ENCODE peak calls at places on chromosomes 1 and 21, in six cellular contexts. One of them, this sample, is unnamed.

GRCh38 chr1:194159941-194160340 is 973.5 kb upstream of the B3GALT2 start:
- DNase-seq in astrocyte: no peak
- DNase-seq in thoracic aorta: no peak
- DNase-seq in fibroblast of villous mesenchyme: no peak
- DNase-seq in transverse colon: no peak
- DNase-seq in fibroblast of mammary gland: no peak
- DNase-seq in this sample: no peak

GRCh38 chr21:45981641-45982255 is at the start of gene COL6A1:
- DNase-seq in astrocyte: peak
- DNase-seq in thoracic aorta: no peak
- DNase-seq in fibroblast of villous mesenchyme: peak
- DNase-seq in transverse colon: peak
- DNase-seq in fibroblast of mammary gland: peak
- DNase-seq in this sample: no peak

GRCh38 chr21:15080504-15080903 is 15.7 kb upstream of the NRIP1 start:
- DNase-seq in astrocyte: no peak
- DNase-seq in thoracic aorta: no peak
- DNase-seq in fibroblast of villous mesenchyme: peak
- DNase-seq in transverse colon: no peak
- DNase-seq in fibroblast of mammary gland: no peak
- DNase-seq in this sample: no peak

GRCh38 chr1:158930504-158930903 is 848 bp upstream of the PYHIN1 start:
- DNase-seq in astrocyte: no peak
- DNase-seq in thoracic aorta: no peak
- DNase-seq in fibroblast of villous mesenchyme: no peak
- DNase-seq in transverse colon: peak
- DNase-seq in fibroblast of mammary gland: no peak
- DNase-seq in this sample: no peak

GRCh38 chr1:171081994-171082295 is 8.8 kb upstream of the FMO3 start:
- DNase-seq in astrocyte: no peak
- DNase-seq in thoracic aorta: no peak
- DNase-seq in fibroblast of villous mesenchyme: no peak
- DNase-seq in transverse colon: no peak
- DNase-seq in fibroblast of mammary gland: no peak
- DNase-seq in this sample: no peak

GRCh38 chr1:203219171-203219570 is 10.3 kb downstream of the CHIT1 start:
- DNase-seq in astrocyte: no peak
- DNase-seq in thoracic aorta: no peak
- DNase-seq in fibroblast of villous mesenchyme: no peak
- DNase-seq in transverse colon: no peak
- DNase-seq in fibroblast of mammary gland: no peak
- DNase-seq in this sample: no peak

GRCh38 chr1:74811421-74812179 is 78.6 kb downstream of the TYW3 start:
- DNase-seq in astrocyte: no peak
- DNase-seq in thoracic aorta: no peak
- DNase-seq in fibroblast of villous mesenchyme: peak
- DNase-seq in transverse colon: peak
- DNase-seq in fibroblast of mammary gland: no peak
- DNase-seq in this sample: no peak

GRCh38 chr21:38455403-38455802 is 42.9 kb downstream of the ERG start:
- DNase-seq in astrocyte: peak
- DNase-seq in thoracic aorta: no peak
- DNase-seq in fibroblast of villous mesenchyme: no peak
- DNase-seq in transverse colon: no peak
- DNase-seq in fibroblast of mammary gland: no peak
- DNase-seq in this sample: no peak

GRCh38 chr1:208030320-208031091 is 119.6 kb upstream of the CD34 start:
- DNase-seq in astrocyte: peak
- DNase-seq in thoracic aorta: no peak
- DNase-seq in fibroblast of villous mesenchyme: peak
- DNase-seq in transverse colon: peak
- DNase-seq in fibroblast of mammary gland: peak
- DNase-seq in this sample: no peak

GRCh38 chr1:3745590-3746381 is 6.5 kb upstream of the CCDC27 start:
- DNase-seq in astrocyte: no peak
- DNase-seq in thoracic aorta: no peak
- DNase-seq in fibroblast of villous mesenchyme: no peak
- DNase-seq in transverse colon: no peak
- DNase-seq in fibroblast of mammary gland: no peak
- DNase-seq in this sample: no peak

GRCh38 chr1:12275370-12275769 is 45.5 kb downstream of the VPS13D start:
- DNase-seq in astrocyte: no peak
- DNase-seq in thoracic aorta: no peak
- DNase-seq in fibroblast of villous mesenchyme: peak
- DNase-seq in transverse colon: peak
- DNase-seq in fibroblast of mammary gland: peak
- DNase-seq in this sample: no peak

GRCh38 chr1:164772635-164773034 is 213.7 kb downstream of the PBX1 start:
- DNase-seq in astrocyte: peak
- DNase-seq in thoracic aorta: peak
- DNase-seq in fibroblast of villous mesenchyme: peak
- DNase-seq in transverse colon: peak
- DNase-seq in fibroblast of mammary gland: peak
- DNase-seq in this sample: peak

GRCh38 chr1:247407180-247407616 is 8.8 kb upstream of the NLRP3 start:
- DNase-seq in astrocyte: no peak
- DNase-seq in thoracic aorta: no peak
- DNase-seq in fibroblast of villous mesenchyme: no peak
- DNase-seq in transverse colon: peak
- DNase-seq in fibroblast of mammary gland: no peak
- DNase-seq in this sample: no peak

GRCh38 chr1:66243548-66244130 is 290.3 kb upstream of the SGIP1 start:
- DNase-seq in astrocyte: no peak
- DNase-seq in thoracic aorta: no peak
- DNase-seq in fibroblast of villous mesenchyme: no peak
- DNase-seq in transverse colon: no peak
- DNase-seq in fibroblast of mammary gland: peak
- DNase-seq in this sample: no peak

GRCh38 chr1:200090252-200091159 is 63.0 kb downstream of the NR5A2 start:
- DNase-seq in astrocyte: no peak
- DNase-seq in thoracic aorta: no peak
- DNase-seq in fibroblast of villous mesenchyme: no peak
- DNase-seq in transverse colon: no peak
- DNase-seq in fibroblast of mammary gland: peak
- DNase-seq in this sample: no peak

GRCh38 chr1:85612704-85613361 is 32.3 kb downstream of the CCN1 start:
- DNase-seq in astrocyte: peak
- DNase-seq in thoracic aorta: no peak
- DNase-seq in fibroblast of villous mesenchyme: peak
- DNase-seq in transverse colon: no peak
- DNase-seq in fibroblast of mammary gland: peak
- DNase-seq in this sample: peak

GRCh38 chr1:24929091-24929875 is 793 bp downstream of the RUNX3 start:
- DNase-seq in astrocyte: no peak
- DNase-seq in thoracic aorta: no peak
- DNase-seq in fibroblast of villous mesenchyme: no peak
- DNase-seq in transverse colon: peak
- DNase-seq in fibroblast of mammary gland: no peak
- DNase-seq in this sample: no peak

GRCh38 chr21:35120631-35121180 is 71.6 kb upstream of the RUNX1 start:
- DNase-seq in astrocyte: no peak
- DNase-seq in thoracic aorta: no peak
- DNase-seq in fibroblast of villous mesenchyme: no peak
- DNase-seq in transverse colon: no peak
- DNase-seq in fibroblast of mammary gland: no peak
- DNase-seq in this sample: no peak

GRCh38 chr1:178634445-178634844 is 90.6 kb upstream of the RALGPS2 start:
- DNase-seq in astrocyte: peak
- DNase-seq in thoracic aorta: no peak
- DNase-seq in fibroblast of villous mesenchyme: peak
- DNase-seq in transverse colon: no peak
- DNase-seq in fibroblast of mammary gland: no peak
- DNase-seq in this sample: no peak

GRCh38 chr1:213106298-213106697 is 55.3 kb downstream of the RPS6KC1 start:
- DNase-seq in astrocyte: no peak
- DNase-seq in thoracic aorta: no peak
- DNase-seq in fibroblast of villous mesenchyme: no peak
- DNase-seq in transverse colon: no peak
- DNase-seq in fibroblast of mammary gland: no peak
- DNase-seq in this sample: no peak
- H3K4me3 ChIP-seq in astrocyte: no peak
- H3K4me3 ChIP-seq in thoracic aorta: no peak
- H3K4me3 ChIP-seq in fibroblast of villous mesenchyme: no peak
- H3K4me3 ChIP-seq in transverse colon: no peak
- H3K4me3 ChIP-seq in fibroblast of mammary gland: no peak
- H3K4me3 ChIP-seq in this sample: no peak

GRCh38 chr1:192927496-192927895 is 118.7 kb downstream of the RGS2 start:
- DNase-seq in astrocyte: no peak
- DNase-seq in thoracic aorta: no peak
- DNase-seq in fibroblast of villous mesenchyme: no peak
- DNase-seq in transverse colon: no peak
- DNase-seq in fibroblast of mammary gland: no peak
- DNase-seq in this sample: no peak
- H3K4me3 ChIP-seq in astrocyte: no peak
- H3K4me3 ChIP-seq in thoracic aorta: no peak
- H3K4me3 ChIP-seq in fibroblast of villous mesenchyme: no peak
- H3K4me3 ChIP-seq in transverse colon: no peak
- H3K4me3 ChIP-seq in fibroblast of mammary gland: no peak
- H3K4me3 ChIP-seq in this sample: no peak

GRCh38 chr21:43919283-43919682 is 54.3 kb downstream of the AGPAT3 start:
- DNase-seq in astrocyte: no peak
- DNase-seq in thoracic aorta: no peak
- DNase-seq in fibroblast of villous mesenchyme: no peak
- DNase-seq in transverse colon: no peak
- DNase-seq in fibroblast of mammary gland: no peak
- DNase-seq in this sample: no peak
- H3K4me3 ChIP-seq in astrocyte: no peak
- H3K4me3 ChIP-seq in thoracic aorta: no peak
- H3K4me3 ChIP-seq in fibroblast of villous mesenchyme: no peak
- H3K4me3 ChIP-seq in transverse colon: no peak
- H3K4me3 ChIP-seq in fibroblast of mammary gland: no peak
- H3K4me3 ChIP-seq in this sample: no peak

DNA sequence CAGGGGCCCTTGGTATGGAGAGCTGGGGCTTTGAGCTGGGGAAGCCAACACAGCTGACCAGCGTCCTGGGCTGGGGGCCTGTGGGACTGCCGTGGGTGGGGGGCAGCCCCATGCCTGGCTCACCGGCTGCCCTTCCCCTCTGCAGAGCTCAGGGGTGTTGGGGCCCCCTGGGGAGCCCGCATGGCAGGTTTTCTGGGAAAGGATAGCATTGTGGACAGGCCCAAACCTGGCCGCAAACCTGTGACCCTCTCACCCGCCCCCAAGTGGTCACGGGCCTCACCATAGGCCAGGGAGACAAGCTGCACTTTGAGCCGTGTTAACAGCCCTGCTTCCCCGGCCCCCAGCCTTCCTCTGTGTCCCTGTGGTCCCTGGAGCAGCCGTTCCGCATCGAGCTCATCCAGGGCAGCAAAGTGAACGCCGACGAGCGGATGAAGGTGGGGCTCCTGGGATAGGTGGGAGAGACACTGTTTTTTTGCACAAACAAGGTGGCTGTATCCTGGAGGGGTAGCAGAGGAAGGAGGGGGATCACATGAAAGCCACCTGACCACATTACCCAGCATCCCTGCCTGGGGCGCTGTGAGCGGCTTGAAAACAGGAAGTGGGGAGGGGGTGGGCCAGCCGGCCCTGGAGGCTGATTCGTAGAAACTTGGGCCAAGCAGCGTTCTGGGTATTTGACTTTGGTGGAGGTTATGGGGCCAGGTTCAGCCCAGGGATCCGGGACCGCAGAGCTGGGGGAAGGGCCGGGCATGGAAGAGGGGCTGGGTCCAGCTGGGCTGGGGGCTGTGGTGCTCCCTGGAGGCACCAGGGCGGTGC is 65.9 kb downstream of the PIK3CD start:
- DNase-seq in astrocyte: no peak
- DNase-seq in thoracic aorta: no peak
- DNase-seq in fibroblast of villous mesenchyme: peak
- DNase-seq in transverse colon: peak
- DNase-seq in fibroblast of mammary gland: no peak
- DNase-seq in this sample: no peak
- H3K4me3 ChIP-seq in astrocyte: no peak
- H3K4me3 ChIP-seq in thoracic aorta: peak
- H3K4me3 ChIP-seq in fibroblast of villous mesenchyme: no peak
- H3K4me3 ChIP-seq in transverse colon: no peak
- H3K4me3 ChIP-seq in fibroblast of mammary gland: no peak
- H3K4me3 ChIP-seq in this sample: peak

DNA sequence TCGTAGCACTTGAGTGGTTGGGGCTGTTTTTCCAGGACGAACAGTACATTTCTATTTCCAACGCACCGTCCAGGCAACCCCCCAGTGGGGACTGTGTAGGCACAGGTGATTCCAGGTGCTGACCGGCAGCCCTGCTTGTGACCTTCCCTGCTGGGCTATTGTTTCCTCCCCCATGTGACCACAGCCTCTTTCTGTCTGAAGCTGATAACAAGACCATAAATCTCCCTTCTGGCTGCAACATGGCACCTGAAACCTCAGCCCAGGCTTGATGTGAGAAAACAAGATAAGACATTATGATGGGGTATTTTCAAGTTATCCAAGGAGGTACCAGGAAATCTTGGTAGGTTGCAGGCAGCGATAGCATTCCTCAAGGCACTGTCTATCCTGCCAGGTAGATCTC is 48.2 kb downstream of the HLX start:
- DNase-seq in astrocyte: no peak
- DNase-seq in thoracic aorta: no peak
- DNase-seq in fibroblast of villous mesenchyme: no peak
- DNase-seq in transverse colon: no peak
- DNase-seq in fibroblast of mammary gland: no peak
- DNase-seq in this sample: no peak
- H3K4me3 ChIP-seq in astrocyte: no peak
- H3K4me3 ChIP-seq in thoracic aorta: no peak
- H3K4me3 ChIP-seq in fibroblast of villous mesenchyme: no peak
- H3K4me3 ChIP-seq in transverse colon: no peak
- H3K4me3 ChIP-seq in fibroblast of mammary gland: no peak
- H3K4me3 ChIP-seq in this sample: no peak

GRCh38 chr1:187624812-187625542 is 796.2 kb downstream of the PLA2G4A start:
- DNase-seq in astrocyte: no peak
- DNase-seq in thoracic aorta: no peak
- DNase-seq in fibroblast of villous mesenchyme: peak
- DNase-seq in transverse colon: no peak
- DNase-seq in fibroblast of mammary gland: peak
- DNase-seq in this sample: no peak
- H3K4me3 ChIP-seq in astrocyte: no peak
- H3K4me3 ChIP-seq in thoracic aorta: no peak
- H3K4me3 ChIP-seq in fibroblast of villous mesenchyme: no peak
- H3K4me3 ChIP-seq in transverse colon: no peak
- H3K4me3 ChIP-seq in fibroblast of mammary gland: no peak
- H3K4me3 ChIP-seq in this sample: no peak

GRCh38 chr1:172134087-172134731 is 286.3 kb upstream of the C1orf105 start:
- DNase-seq in astrocyte: peak
- DNase-seq in thoracic aorta: no peak
- DNase-seq in fibroblast of villous mesenchyme: peak
- DNase-seq in transverse colon: no peak
- DNase-seq in fibroblast of mammary gland: no peak
- DNase-seq in this sample: no peak

GRCh38 chr1:172135923-172136610 is 284.4 kb upstream of the C1orf105 start:
- DNase-seq in astrocyte: peak
- DNase-seq in thoracic aorta: no peak
- DNase-seq in fibroblast of villous mesenchyme: peak
- DNase-seq in transverse colon: no peak
- DNase-seq in fibroblast of mammary gland: peak
- DNase-seq in this sample: no peak

GRCh38 chr1:172135076-172135672 is 285.3 kb upstream of the C1orf105 start:
- DNase-seq in astrocyte: no peak
- DNase-seq in thoracic aorta: no peak
- DNase-seq in fibroblast of villous mesenchyme: no peak
- DNase-seq in transverse colon: peak
- DNase-seq in fibroblast of mammary gland: peak
- DNase-seq in this sample: no peak

GRCh38 chr1:172136925-172137324 is 283.6 kb upstream of the C1orf105 start:
- DNase-seq in astrocyte: no peak
- DNase-seq in thoracic aorta: no peak
- DNase-seq in fibroblast of villous mesenchyme: no peak
- DNase-seq in transverse colon: no peak
- DNase-seq in fibroblast of mammary gland: peak
- DNase-seq in this sample: no peak

GRCh38 chr1:172132836-172133235 is 287.6 kb upstream of the C1orf105 start:
- DNase-seq in astrocyte: no peak
- DNase-seq in thoracic aorta: no peak
- DNase-seq in fibroblast of villous mesenchyme: no peak
- DNase-seq in transverse colon: no peak
- DNase-seq in fibroblast of mammary gland: no peak
- DNase-seq in this sample: no peak
- H3K4me3 ChIP-seq in astrocyte: no peak
- H3K4me3 ChIP-seq in thoracic aorta: no peak
- H3K4me3 ChIP-seq in fibroblast of villous mesenchyme: no peak
- H3K4me3 ChIP-seq in transverse colon: no peak
- H3K4me3 ChIP-seq in fibroblast of mammary gland: no peak
- H3K4me3 ChIP-seq in this sample: no peak

This sample was measured in epithelial cell of proximal tubule.